ENCODE peak calls at places on chromosome X, in seven cellular contexts. S, C, E, J, L, X and Z are unnamed samples.

GRCh38 chrX:9392445-9392844 is 72.4 kb upstream of the TBL1X start:
- DNase-seq in C (no peak), J (no peak), S (no peak), E (no peak), X (no peak), L (no peak), Z (no peak)

GRCh38 chrX:125757794-125758564 is 408.1 kb downstream of the DCAF12L2 start:
- DNase-seq in L (peak), X (peak), J (peak), S (peak), E (no peak), C (no peak), Z (no peak)

GRCh38 chrX:133335027-133335426 is 80.3 kb downstream of the GPC4 start:
- DNase-seq in L (peak), E (no peak), J (peak), C (no peak), S (no peak), X (peak), Z (peak)

GRCh38 chrX:71941771-71942170 is 31.1 kb downstream of the NHSL2 start:
- DNase-seq in S (peak), L (no peak), E (peak), C (peak), J (no peak), X (peak), Z (no peak)

GRCh38 chrX:40299028-40299479 is 201.3 kb upstream of the BCOR start:
- DNase-seq in S (no peak), J (no peak), E (peak), L (no peak), C (no peak), X (peak), Z (peak)

GRCh38 chrX:10576777-10577444 is 43.5 kb downstream of the MID1 start:
- DNase-seq in X (peak), S (no peak), E (no peak), L (no peak), C (no peak), J (peak), Z (peak)

GRCh38 chrX:85922821-85923220 is 124.5 kb downstream of the CHM start:
- DNase-seq in S (no peak), J (no peak), X (peak), E (no peak), C (no peak), L (no peak), Z (no peak)

GRCh38 chrX:1727531-1728027 is 112.7 kb downstream of the ASMT start:
- DNase-seq in E (no peak), X (no peak), C (no peak), S (no peak), J (peak), L (no peak), Z (no peak)

GRCh38 chrX:70360366-70360765 is 62.7 kb upstream of the GDPD2 start:
- DNase-seq in X (no peak), J (no peak), C (no peak), S (no peak), E (no peak), L (no peak), Z (no peak)

GRCh38 chrX:150236304-150236703 is 126.8 kb upstream of the MAMLD1 start:
- DNase-seq in S (no peak), J (no peak), E (no peak), L (no peak), C (no peak), X (no peak), Z (no peak)

GRCh38 chrX:37922926-37923325 is 75.6 kb upstream of the DYNLT3 start:
- DNase-seq in J (no peak), L (no peak), X (no peak), C (no peak), S (no peak), E (no peak), Z (no peak)

GRCh38 chrX:10233173-10233572 is 76.4 kb downstream of the CLCN4 start:
- DNase-seq in C (no peak), J (peak), X (no peak), E (no peak), L (no peak), S (no peak), Z (no peak)

GRCh38 chrX:18938710-18939109 is 45.2 kb downstream of the PHKA2 start:
- DNase-seq in E (no peak), C (no peak), J (no peak), L (no peak), X (no peak), S (no peak), Z (no peak)

GRCh38 chrX:45320191-45320590 is 119.5 kb upstream of the DIPK2B start:
- DNase-seq in L (no peak), J (no peak), C (no peak), S (no peak), X (no peak), E (no peak), Z (no peak)

GRCh38 chrX:148574247-148574973 is 74.0 kb downstream of the AFF2 start:
- DNase-seq in X (no peak), L (no peak), J (no peak), C (no peak), S (no peak), E (no peak), Z (no peak)

GRCh38 chrX:138775501-138775900 is 64.0 kb upstream of the FGF13 start:
- DNase-seq in E (no peak), L (peak), S (no peak), X (no peak), J (peak), C (no peak), Z (no peak)

GRCh38 chrX:138777230-138777629 is 65.7 kb upstream of the FGF13 start:
- DNase-seq in E (no peak), J (no peak), S (no peak), L (no peak), X (no peak), C (no peak), Z (no peak)
- TF ChIP-seq CTCF in E (no peak), J (no peak), S (no peak), L (peak), X (no peak), C (no peak), Z (no peak)

GRCh38 chrX:83501540-83501939 is 6.5 kb upstream of the POU3F4 start:
- DNase-seq in S (no peak), X (no peak), L (no peak), E (no peak), C (no peak), J (no peak), Z (peak)
- TF ChIP-seq CTCF in S (no peak), X (no peak), L (no peak), E (no peak), C (no peak), J (no peak), Z (no peak)

DNA sequence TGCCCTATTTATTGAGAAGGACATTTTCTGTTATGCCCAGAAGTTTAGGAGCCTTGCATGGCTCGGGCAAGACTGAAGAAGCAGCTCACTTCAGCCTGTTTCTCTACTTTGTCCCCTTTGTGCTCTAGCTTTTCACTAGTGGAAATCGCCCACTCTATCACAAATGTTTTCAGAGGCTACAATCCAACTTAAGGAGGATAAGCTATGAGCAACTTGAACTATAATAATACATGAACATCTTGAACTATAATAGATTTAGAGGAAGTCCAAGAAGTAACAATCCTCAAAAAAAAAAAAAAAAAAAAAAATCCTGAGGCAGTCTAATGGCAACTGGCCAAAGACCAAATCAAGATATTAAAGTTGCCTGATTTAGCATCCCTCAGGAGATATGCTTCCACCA is 452.3 kb downstream of the IL1RAPL1 start:
- DNase-seq in S (no peak), L (no peak), E (no peak), J (no peak), X (no peak), C (no peak), Z (no peak)
- TF ChIP-seq CTCF in S (no peak), L (no peak), E (no peak), J (no peak), X (no peak), C (no peak), Z (no peak)

DNA sequence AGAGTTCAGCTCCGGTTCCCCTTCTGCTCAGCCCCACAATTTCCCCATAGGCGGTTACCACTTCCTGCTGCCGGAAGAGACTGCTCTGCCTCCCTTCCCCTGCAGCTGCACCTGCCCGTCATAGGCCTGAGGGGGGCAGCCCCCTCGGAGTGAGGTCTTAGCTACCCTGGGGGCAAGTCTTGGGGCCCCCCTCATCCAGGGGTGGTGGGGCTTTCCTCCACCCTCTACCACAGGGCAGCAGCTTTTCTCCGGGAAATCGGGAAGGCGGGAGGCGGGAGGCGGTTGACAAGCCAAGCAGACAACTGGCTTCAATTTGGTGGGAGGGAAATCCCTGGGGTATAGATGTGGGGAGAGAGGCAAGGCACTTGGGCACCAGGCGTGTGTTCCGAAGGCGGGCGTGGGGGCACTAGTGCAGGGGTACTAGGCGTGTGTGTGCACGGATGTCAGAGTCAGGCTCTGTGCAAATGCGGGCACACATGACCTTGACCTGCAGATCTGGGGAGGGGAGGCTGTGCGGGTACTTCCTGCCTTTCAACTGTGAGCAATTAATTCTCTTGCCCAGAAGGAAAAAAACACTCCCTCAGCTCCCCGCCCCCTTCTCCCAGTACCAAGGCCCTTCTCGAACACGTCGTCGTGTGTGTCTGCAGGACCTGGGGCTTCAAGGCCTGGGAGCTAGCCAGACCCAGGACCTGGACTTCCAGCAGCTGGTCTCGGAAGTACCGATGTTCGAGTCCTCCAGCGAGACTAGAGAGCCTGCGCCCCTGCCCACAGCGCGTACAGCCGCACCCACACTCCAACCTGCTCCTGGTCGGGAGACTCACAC is 1.0 kb upstream of the ARHGAP4 start:
- DNase-seq in J (peak), X (no peak), E (no peak), L (no peak), S (peak), C (no peak), Z (no peak)
- TF ChIP-seq CTCF in J (no peak), X (no peak), E (no peak), L (no peak), S (no peak), C (no peak), Z (no peak)

GRCh38 chrX:132071260-132071659 is 48.2 kb downstream of the STK26 start:
- DNase-seq in X (no peak), C (no peak), S (no peak), J (peak), E (no peak), L (peak), Z (no peak)
- TF ChIP-seq CTCF in X (peak), C (no peak), S (peak), J (peak), E (no peak), L (no peak), Z (peak)

GRCh38 chrX:92260102-92260501 is 480.9 kb downstream of the PCDH11X start:
- DNase-seq in J (peak), L (no peak), X (no peak), C (no peak), E (no peak), S (no peak), Z (no peak)
- TF ChIP-seq CTCF in J (no peak), L (no peak), X (no peak), C (no peak), E (no peak), S (no peak), Z (no peak)

GRCh38 chrX:25721564-25721963 is 416.6 kb upstream of the MAGEB18 start:
- DNase-seq in X (no peak), J (peak), C (no peak), S (no peak), E (no peak), L (no peak), Z (no peak)
- TF ChIP-seq CTCF in X (no peak), J (peak), C (no peak), S (no peak), E (no peak), L (no peak), Z (no peak)

DNA sequence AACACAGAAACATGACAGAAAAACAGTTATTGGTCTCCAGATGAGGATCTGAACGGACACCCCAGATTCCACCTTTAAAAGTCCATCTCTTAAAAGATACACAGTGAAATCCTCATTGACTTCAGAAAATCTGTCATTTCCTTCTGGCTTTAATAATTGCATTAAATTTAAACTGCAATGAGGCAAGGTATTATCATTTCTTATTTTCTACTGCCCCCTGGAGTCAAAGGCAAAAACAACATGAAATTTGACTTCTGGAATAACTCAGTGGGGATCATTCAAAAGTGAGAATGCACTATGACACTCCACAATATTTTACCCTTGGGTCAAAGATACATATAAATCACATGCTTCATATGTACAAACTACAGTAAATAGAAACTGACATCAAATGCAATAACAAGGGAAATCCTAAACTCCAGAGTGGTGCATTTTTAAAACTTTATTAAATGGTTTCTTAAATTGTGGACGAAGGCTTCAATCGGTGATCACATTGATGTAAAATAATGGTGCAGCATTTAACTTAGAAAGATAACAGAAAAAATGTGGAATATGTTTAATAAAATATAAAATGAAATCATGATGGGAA is 56.4 kb upstream of the SPANXN1 start:
- DNase-seq in S (no peak), C (no peak), L (peak), E (no peak), J (peak), X (no peak), Z (no peak)
- TF ChIP-seq CTCF in S (peak), C (peak), L (peak), E (no peak), J (peak), X (peak), Z (peak)

GRCh38 chrX:16123222-16123786 is at the start of gene GRPR:
- DNase-seq in S (peak), E (no peak), L (peak), J (peak), X (peak), C (peak), Z (peak)
- TF ChIP-seq CTCF in S (peak), E (no peak), L (peak), J (peak), X (peak), C (peak), Z (peak)